ENCODE peak calls at places on chromosomes 6 and 20, in nine cellular contexts. C, G, R, E, S, P, K, H and Y are unnamed samples.

GRCh38 chr20:8355453-8355852 is 223.4 kb downstream of the PLCB1 start:
- DNase-seq in C (no peak), G (no peak), R (no peak), E (no peak), S (no peak), P (no peak), K (no peak), H (no peak), Y (no peak)

GRCh38 chr20:64167676-64168075 is 3.4 kb downstream of the MYT1 start:
- DNase-seq in C (no peak), G (no peak), R (no peak), E (no peak), S (no peak), P (no peak), K (no peak), H (no peak), Y (no peak)

GRCh38 chr6:30263734-30264133 is 50.5 kb upstream of the TRIM26 start:
- DNase-seq in C (no peak), G (peak; percentile 62), R (no peak), E (peak; percentile 37), S (no peak), P (peak; percentile 20), K (peak; percentile 14), H (no peak), Y (no peak)

GRCh38 chr6:11974089-11974488 is 38.0 kb upstream of the HIVEP1 start:
- DNase-seq in C (no peak), G (peak; percentile 25), R (no peak), E (no peak), S (no peak), P (peak; percentile 28), K (peak; percentile 14), H (no peak), Y (no peak)

GRCh38 chr6:15263780-15264374 is 18.0 kb downstream of the JARID2 start:
- DNase-seq in C (no peak), G (no peak), R (no peak), E (no peak), S (no peak), P (no peak), K (no peak), H (no peak), Y (no peak)

GRCh38 chr6:33414592-33415271 is 3.2 kb downstream of the CUTA start:
- DNase-seq in C (peak; percentile 43), G (no peak), R (no peak), E (no peak), S (no peak), P (no peak), K (no peak), H (no peak), Y (no peak)

GRCh38 chr20:52240802-52241201 is 49.2 kb upstream of the ZFP64 start:
- DNase-seq in C (no peak), G (no peak), R (no peak), E (no peak), S (no peak), P (no peak), K (no peak), H (no peak), Y (no peak)

GRCh38 chr6:20631525-20631924 is 97.3 kb downstream of the CDKAL1 start:
- DNase-seq in C (no peak), G (peak; percentile 60), R (no peak), E (no peak), S (no peak), P (no peak), K (no peak), H (no peak), Y (no peak)

GRCh38 chr6:129501401-129502051 is 208.5 kb downstream of the ARHGAP18 start:
- DNase-seq in C (no peak), G (peak; percentile 99), R (peak; percentile 48), E (no peak), S (no peak), P (peak; percentile 99), K (peak; percentile 98), H (no peak), Y (no peak)

GRCh38 chr6:16778521-16778920 is 17.3 kb upstream of the ATXN1 start:
- DNase-seq in C (no peak), G (no peak), R (no peak), E (no peak), S (no peak), P (no peak), K (no peak), H (no peak), Y (no peak)

GRCh38 chr20:22581437-22582385 is 2.7 kb downstream of the FOXA2 start:
- DNase-seq in C (no peak), G (no peak), R (no peak), E (no peak), S (no peak), P (no peak), K (no peak), H (no peak), Y (no peak)

GRCh38 chr6:4208158-4208557 is 72.8 kb upstream of the ECI2 start:
- DNase-seq in C (no peak), G (no peak), R (no peak), E (no peak), S (no peak), P (no peak), K (no peak), H (no peak), Y (no peak)

GRCh38 chr6:74250161-74250560 is 554.2 kb downstream of the CD109 start:
- DNase-seq in C (no peak), G (no peak), R (no peak), E (no peak), S (no peak), P (no peak), K (no peak), H (no peak), Y (no peak)

GRCh38 chr6:55180258-55180657 is 5.9 kb downstream of the HCRTR2 start:
- DNase-seq in C (no peak), G (no peak), R (no peak), E (no peak), S (no peak), P (no peak), K (no peak), H (no peak), Y (no peak)

GRCh38 chr6:119594907-119595306 is 245.3 kb upstream of the MAN1A1 start:
- DNase-seq in C (no peak), G (no peak), R (no peak), E (no peak), S (no peak), P (no peak), K (no peak), H (no peak), Y (no peak)

GRCh38 chr20:4375881-4376280 is 345.8 kb upstream of the PRND start:
- DNase-seq in C (no peak), G (peak; percentile 75), R (no peak), E (peak; percentile 50), S (no peak), P (peak; percentile 18), K (peak; percentile 85), H (no peak), Y (no peak)

GRCh38 chr20:48275325-48275724 is 490.0 kb upstream of the SULF2 start:
- DNase-seq in C (no peak), G (peak; percentile 41), R (no peak), E (no peak), S (no peak), P (no peak), K (no peak), H (no peak), Y (no peak)

GRCh38 chr6:127288705-127289104 is 22.0 kb downstream of the RNF146 start:
- DNase-seq in C (no peak), G (no peak), R (no peak), E (no peak), S (no peak), P (peak; percentile 17), K (peak; percentile 45), H (no peak), Y (no peak)

GRCh38 chr20:31675828-31676533 is 38.3 kb downstream of the COX4I2 start:
- DNase-seq in C (peak; percentile 46), G (peak; percentile 80), R (peak; percentile 50), E (peak; percentile 47), S (peak; percentile 47), P (no peak), K (no peak), H (peak; percentile 48), Y (peak; percentile 90)

GRCh38 chr20:52303281-52303950 is 111.8 kb upstream of the ZFP64 start:
- DNase-seq in C (no peak), G (no peak), R (no peak), E (peak; percentile 20), S (no peak), P (no peak), K (no peak), H (peak; percentile 35), Y (no peak)